ENCODE peak calls at places on chromosomes 16 and 17, in ten cellular contexts. I is mesenchymal stem cell; C is CD4-positive, alpha-beta T cell; Z is cardiac muscle cell; H is CD4-positive, alpha-beta memory T cell; O is tibial nerve; P is H9; N is IMR-90; T is tibial artery; R is neural progenitor cell. K is an unnamed sample. For H3K9me3, the result is how much of the 10 kb centered on the place peaks cover.

GRCh38 chr17:45046536-45047125 is 4.8 kb downstream of the DCAKD start:
- DNase-seq in T (no peak), Z (no peak), P (no peak), O (no peak), H (no peak), C (no peak), I (peak), N (peak), R (no peak), K (no peak)

GRCh38 chr17:17420561-17421269 is 56.1 kb upstream of the MED9 start:
- DNase-seq in N (peak), O (peak), C (no peak), Z (peak), I (no peak), R (no peak), T (peak), H (no peak), P (no peak), K (no peak)

GRCh38 chr17:49525831-49526741 is 31.0 kb downstream of the NGFR start:
- DNase-seq in T (peak), N (no peak), C (no peak), R (no peak), H (no peak), I (no peak), Z (no peak), P (peak), O (no peak), K (no peak)

GRCh38 chr17:48555183-48555615 is 10.3 kb upstream of the HOXB2 start:
- DNase-seq in P (no peak), Z (peak), N (peak), C (no peak), T (no peak), R (no peak), H (no peak), I (peak), O (no peak), K (no peak)

GRCh38 chr17:556431-556995 is 158.1 kb downstream of the VPS53 start:
- DNase-seq in T (no peak), H (no peak), O (peak), P (no peak), Z (peak), C (no peak), I (no peak), R (peak), N (no peak), K (no peak)

GRCh38 chr17:40442392-40443195 is 656 bp upstream of the IGFBP4 start:
- DNase-seq in N (peak), P (peak), R (no peak), I (peak), H (no peak), Z (no peak), O (peak), T (peak), C (no peak), K (no peak)

GRCh38 chr17:40313660-40314556 is 4.9 kb downstream of the RARA start:
- DNase-seq in O (no peak), T (peak), C (no peak), R (no peak), Z (no peak), N (no peak), H (no peak), P (no peak), I (no peak), K (no peak)

GRCh38 chr16:76976101-76976500 is 214.9 kb upstream of the MON1B start:
- DNase-seq in R (no peak), O (no peak), Z (no peak), P (no peak), T (no peak), I (no peak), H (no peak), C (no peak), N (no peak), K (no peak)

GRCh38 chr17:28878981-28879380 is 18.6 kb downstream of the FLOT2 start:
- DNase-seq in I (peak), P (peak), R (peak), H (no peak), T (no peak), O (no peak), N (peak), Z (peak), C (no peak), K (no peak)

GRCh38 chr16:1794221-1794871 is 841 bp upstream of the IGFALS start:
- DNase-seq in N (no peak), Z (no peak), P (peak), C (no peak), I (no peak), R (no peak), T (no peak), H (no peak), O (no peak), K (peak)

GRCh38 chr16:11977206-11978041 is 890 bp downstream of the SNX29 start:
- DNase-seq in H (no peak), O (peak), Z (peak), I (peak), T (peak), N (peak), C (no peak), R (peak), P (no peak), K (no peak)

GRCh38 chr16:87527055-87527724 is 34.4 kb upstream of the ZCCHC14 start:
- DNase-seq in R (no peak), P (no peak), T (no peak), I (no peak), O (no peak), Z (no peak), C (no peak), N (no peak), H (no peak), K (no peak)
- H3K9me3 ChIP-seq in R (under half), P (under half), T (under half), I (under half), O (under half), Z (under half), C (under half), N (under half), H (under half), K (under half)

DNA sequence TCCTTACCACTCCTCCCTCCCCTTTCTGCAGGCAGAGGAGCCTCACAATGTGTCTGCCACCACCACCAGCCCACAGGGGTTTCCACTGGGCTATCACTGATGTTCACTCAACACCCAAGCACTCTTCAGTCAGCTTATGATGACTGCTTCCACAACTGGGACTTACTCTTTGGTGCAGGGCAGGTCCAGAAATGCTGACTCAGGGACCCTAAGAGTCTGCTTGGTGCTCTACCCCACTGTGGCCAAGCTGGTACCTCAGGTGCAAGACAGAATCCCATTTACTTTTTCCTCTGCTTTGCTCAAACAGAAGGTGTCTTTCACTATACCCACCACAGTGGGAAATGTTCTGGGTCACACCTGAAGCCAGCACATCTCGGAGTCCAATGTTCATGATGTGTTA is 40.1 kb downstream of the ZNF267 start:
- DNase-seq in P (no peak), N (no peak), Z (no peak), R (no peak), H (no peak), I (no peak), O (no peak), T (no peak), C (no peak), K (no peak)
- H3K9me3 ChIP-seq in P (half or more), N (under half), Z (under half), R (half or more), H (under half), I (half or more), O (half or more), T (half or more), C (half or more), K (under half)

DNA sequence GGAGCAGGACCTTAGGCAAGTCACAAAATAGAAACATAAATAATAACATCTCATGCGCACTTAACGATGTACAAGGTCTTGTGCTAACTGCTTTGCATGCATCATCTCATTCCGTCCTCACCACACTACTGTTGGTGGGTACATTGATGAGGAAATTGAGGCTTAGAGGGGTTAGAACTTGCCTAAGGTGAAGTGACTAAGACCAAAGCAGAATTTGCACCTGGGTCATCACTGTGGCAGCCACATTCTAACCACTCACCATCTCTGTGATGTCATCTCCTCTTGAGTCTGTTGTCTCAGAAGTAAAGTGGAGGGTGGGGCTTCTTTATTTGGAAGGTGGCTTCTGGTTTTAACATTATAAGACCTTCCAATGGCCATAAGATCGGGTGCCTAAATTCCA is 20.4 kb upstream of the TRIM25 start:
- DNase-seq in H (no peak), C (no peak), T (no peak), O (no peak), I (no peak), R (no peak), Z (no peak), P (no peak), N (no peak), K (no peak)
- H3K9me3 ChIP-seq in H (under half), C (under half), T (under half), O (under half), I (under half), R (under half), Z (under half), P (under half), N (under half), K (under half)

GRCh38 chr16:74793571-74793970 is 19.0 kb upstream of the FA2H start:
- DNase-seq in O (no peak), T (no peak), H (no peak), P (no peak), N (no peak), C (no peak), Z (no peak), I (no peak), R (no peak), K (no peak)

GRCh38 chr16:74800216-74800871 is 25.7 kb upstream of the FA2H start:
- DNase-seq in Z (no peak), H (no peak), O (no peak), R (no peak), T (no peak), P (no peak), C (no peak), I (no peak), N (no peak), K (no peak)

GRCh38 chr16:74792225-74792624 is 17.6 kb upstream of the FA2H start:
- DNase-seq in C (no peak), Z (no peak), I (no peak), O (no peak), P (no peak), N (no peak), R (no peak), T (no peak), H (no peak), K (no peak)

GRCh38 chr16:74797414-74797813 is 22.8 kb upstream of the FA2H start:
- DNase-seq in N (no peak), O (no peak), P (no peak), Z (no peak), H (no peak), R (no peak), I (no peak), C (no peak), T (no peak), K (no peak)
- H3K9me3 ChIP-seq in N (under half), O (under half), P (under half), Z (under half), H (under half), R (under half), I (under half), C (under half), T (under half), K (under half)